ENCODE peak calls at places on chromosomes 13 and 19, in four cellular contexts. C, E, X and I are unnamed samples.

GRCh38 chr13:75402787-75403186 is 79.2 kb downstream of the TBC1D4 start:
- DNase-seq in C (no peak), E (no peak), X (no peak), I (no peak)

GRCh38 chr19:55160128-55160985 is 2.8 kb upstream of the TNNI3 start:
- DNase-seq in C (peak), E (peak), X (peak), I (peak)

GRCh38 chr13:96662036-96662435 is 332.2 kb downstream of the OXGR1 start:
- DNase-seq in C (no peak), E (no peak), X (no peak), I (no peak)

GRCh38 chr19:39112338-39112890 is 13.2 kb upstream of the PAK4 start:
- DNase-seq in C (peak), E (no peak), X (no peak), I (peak)

GRCh38 chr19:43763473-43763939 is 8.7 kb upstream of the SMG9 start:
- DNase-seq in C (peak), E (no peak), X (no peak), I (no peak)

GRCh38 chr13:29436291-29436690 is 159.2 kb downstream of the SLC7A1 start:
- DNase-seq in C (peak), E (no peak), X (no peak), I (no peak)

GRCh38 chr13:23356368-23356767 is 77.1 kb downstream of the SACS start:
- DNase-seq in C (no peak), E (no peak), X (no peak), I (no peak)

GRCh38 chr19:17294051-17294891 is 9.0 kb downstream of the ABHD8 start:
- DNase-seq in C (peak), E (no peak), X (no peak), I (peak)

GRCh38 chr13:31399690-31400089 is 199.9 kb downstream of the B3GLCT start:
- DNase-seq in C (no peak), E (no peak), X (no peak), I (no peak)